ENCODE peak calls at places on chromosomes 4 and X, in seven cellular contexts. W is midbrain; H is NAMALWA; B is left lung; N is HS-5; T is neural crest cell; Z is activated CD4-positive, CD25-positive, alpha-beta regulatory T cell treated with anti-CD3 and anti-CD28 coated beads, Interleukin-2, amount 50 U/mL, for 72 hours. A is an unnamed sample.

GRCh38 chr4:13126976-13127910 is 356.9 kb downstream of the RAB28 start:
- DNase-seq in W (no peak), H (no peak), B (no peak), Z (no peak), N (no peak), T (no peak), A (no peak)

GRCh38 chr4:7842384-7843279 is 97.0 kb downstream of the AFAP1 start:
- DNase-seq in B (no peak), T (no peak), N (peak), Z (no peak), W (no peak), H (no peak), A (peak)

GRCh38 chrX:65997978-65998717 is 41.7 kb downstream of the VSIG4 start:
- DNase-seq in W (no peak), B (no peak), N (no peak), T (no peak), H (no peak), Z (no peak), A (no peak)

GRCh38 chrX:65985922-65986588 is 53.8 kb downstream of the VSIG4 start:
- DNase-seq in T (no peak), B (no peak), Z (no peak), W (peak), N (peak), H (peak), A (no peak)

GRCh38 chr4:18538121-18538520 is 516.6 kb upstream of the LCORL start:
- DNase-seq in Z (no peak), W (no peak), T (no peak), H (no peak), B (no peak), N (no peak), A (no peak)

GRCh38 chr4:10123227-10124101 is 6.9 kb upstream of the WDR1 start:
- DNase-seq in W (no peak), Z (no peak), N (no peak), H (no peak), T (peak), B (no peak), A (no peak)

GRCh38 chr4:106914223-106914622 is 121.9 kb downstream of the DKK2 start:
- DNase-seq in W (no peak), Z (no peak), N (no peak), T (no peak), H (no peak), B (no peak), A (peak)

GRCh38 chrX:7286461-7286860 is 138.5 kb upstream of the PUDP start:
- DNase-seq in W (no peak), H (no peak), N (no peak), T (no peak), B (no peak), Z (no peak), A (no peak)

GRCh38 chr4:7151668-7152227 is 40.6 kb upstream of the SORCS2 start:
- DNase-seq in T (no peak), N (no peak), B (no peak), H (peak), W (no peak), Z (no peak), A (no peak)

GRCh38 chr4:2833671-2834000 is 10.0 kb upstream of the ADD1 start:
- DNase-seq in Z (peak), W (no peak), B (peak), N (no peak), T (no peak), H (no peak), A (no peak)

GRCh38 chr4:19729873-19730735 is 521.6 kb upstream of the SLIT2 start:
- DNase-seq in W (no peak), Z (no peak), B (no peak), T (no peak), N (no peak), H (peak), A (no peak)

GRCh38 chrX:10001496-10001895 is 34.3 kb downstream of the CLDN34 start:
- DNase-seq in N (no peak), W (no peak), H (no peak), B (no peak), Z (no peak), T (no peak), A (no peak)

GRCh38 chrX:125319646-125320521 is at the start of gene TEX13C:
- DNase-seq in B (peak), H (no peak), W (no peak), Z (no peak), N (no peak), T (no peak), A (no peak)

GRCh38 chrX:50871922-50872453 is 38.5 kb upstream of the BMP15 start:
- DNase-seq in T (no peak), N (no peak), H (no peak), W (no peak), B (no peak), Z (no peak), A (no peak)

GRCh38 chr4:38060829-38061431 is 100.7 kb downstream of the PTTG2 start:
- DNase-seq in W (no peak), Z (no peak), T (no peak), H (no peak), B (no peak), N (no peak), A (no peak)

GRCh38 chr4:131304686-131305085 is 1844.4 kb upstream of the PCDH10 start:
- DNase-seq in B (no peak), H (no peak), T (no peak), N (peak), Z (no peak), W (no peak), A (no peak)

GRCh38 chr4:143617994-143618679 is 82.3 kb downstream of the FREM3 start:
- DNase-seq in W (no peak), H (no peak), Z (no peak), N (peak), B (no peak), T (no peak), A (no peak)

GRCh38 chrX:16869393-16870094 is 618 bp downstream of the RBBP7 start:
- DNase-seq in Z (peak), H (peak), T (peak), B (peak), N (no peak), W (no peak), A (no peak)

GRCh38 chrX:100939336-100939735 is 10.6 kb upstream of the XKRX start:
- DNase-seq in W (no peak), T (no peak), Z (no peak), H (no peak), N (no peak), B (no peak), A (no peak)

GRCh38 chrX:115260330-115260729 is 26.4 kb upstream of the LRCH2 start:
- DNase-seq in Z (no peak), H (no peak), W (no peak), N (no peak), B (no peak), T (no peak), A (peak)

GRCh38 chr4:19319607-19320006 is 932.1 kb upstream of the SLIT2 start:
- DNase-seq in H (no peak), N (no peak), Z (no peak), T (no peak), W (no peak), B (no peak), A (no peak)

GRCh38 chr4:65007841-65008439 is 598.7 kb upstream of the TECRL start:
- DNase-seq in W (peak), N (peak), H (peak), B (no peak), T (peak), Z (no peak), A (peak)

GRCh38 chr4:6701371-6701770 is 7.7 kb downstream of the S100P start:
- DNase-seq in W (no peak), T (no peak), B (no peak), H (peak), Z (peak), N (no peak), A (no peak)

GRCh38 chr4:151541438-151542071 is 132.6 kb downstream of the FHIP1A start:
- DNase-seq in Z (no peak), H (no peak), B (no peak), T (no peak), W (no peak), N (peak), A (no peak)

GRCh38 chr4:100166297-100167034 is 23.8 kb downstream of the DDIT4L start:
- DNase-seq in H (peak), Z (no peak), T (no peak), W (no peak), B (no peak), N (no peak), A (no peak)

GRCh38 chrX:2457289-2458133 is 43.3 kb downstream of the DHRSX start:
- DNase-seq in T (no peak), H (no peak), Z (no peak), B (no peak), N (no peak), W (no peak), A (no peak)

GRCh38 chr4:15400911-15401671 is 26.7 kb upstream of the C1QTNF7 start:
- DNase-seq in T (no peak), B (peak), H (no peak), N (no peak), W (peak), Z (no peak), A (no peak)

GRCh38 chrX:130118396-130118795 is 8.1 kb upstream of the ELF4 start:
- DNase-seq in W (no peak), H (no peak), Z (no peak), T (no peak), N (no peak), B (no peak), A (peak)

GRCh38 chr4:159047478-159048165 is 55.3 kb upstream of the RAPGEF2 start:
- DNase-seq in B (no peak), W (no peak), Z (no peak), H (no peak), N (no peak), T (no peak), A (peak)

GRCh38 chr4:110850461-110851447 is 227.9 kb upstream of the PITX2 start:
- DNase-seq in T (no peak), H (no peak), N (no peak), B (no peak), W (no peak), Z (no peak), A (no peak)

GRCh38 chr4:12703076-12703475 is 781.1 kb downstream of the RAB28 start:
- DNase-seq in Z (no peak), B (no peak), W (no peak), H (no peak), T (no peak), N (no peak), A (no peak)

GRCh38 chrX:11553594-11553993 is 112.1 kb downstream of the ARHGAP6 start:
- DNase-seq in B (no peak), N (no peak), Z (no peak), H (no peak), T (no peak), W (no peak), A (no peak)

GRCh38 chrX:12153317-12153716 is 15.0 kb downstream of the FRMPD4 start:
- DNase-seq in W (no peak), N (no peak), Z (no peak), T (no peak), H (no peak), B (no peak), A (no peak)

A was measured in non-pigmented ciliary epithelial cell.